ENCODE peak calls at places on chromosomes 16 and 17, in ten cellular contexts. S is heart left ventricle; Z is cardiac muscle cell; C is pancreas; Y is brain microvascular endothelial cell; F is prostate gland; P is suprapubic skin; X is HCT116; B is IMR-90; G is CD4-positive, CD25-positive, alpha-beta regulatory T cell. O is an unnamed sample.

GRCh38 chr17:71500761-71501555 is 619.9 kb upstream of the SOX9 start:
- DNase-seq in S (no peak), Z (peak), C (no peak), Y (no peak), F (no peak), P (no peak), X (no peak), B (no peak), G (no peak), O (no peak)

GRCh38 chr16:12356622-12357365 is 380.3 kb downstream of the SNX29 start:
- DNase-seq in S (no peak), Z (no peak), C (no peak), Y (no peak), F (no peak), P (no peak), X (no peak), B (no peak), G (no peak), O (no peak)

GRCh38 chr16:50559804-50560514 is 11.8 kb downstream of the NKD1 start:
- DNase-seq in S (no peak), Z (no peak), C (no peak), Y (no peak), F (no peak), P (no peak), X (no peak), B (no peak), G (no peak), O (no peak)

GRCh38 chr17:79931517-79932309 is 92.5 kb upstream of the CBX4 start:
- DNase-seq in S (no peak), Z (peak), C (no peak), Y (no peak), F (no peak), P (no peak), X (no peak), B (peak), G (no peak), O (no peak)

GRCh38 chr16:24753437-24753836 is 24.0 kb downstream of the TNRC6A start:
- DNase-seq in S (no peak), Z (no peak), C (no peak), Y (no peak), F (no peak), P (no peak), X (no peak), B (no peak), G (peak), O (no peak)

GRCh38 chr17:63276821-63277220 is 169.3 kb downstream of the CYB561 start:
- DNase-seq in S (no peak), Z (peak), C (no peak), Y (no peak), F (no peak), P (no peak), X (no peak), B (no peak), G (no peak), O (no peak)

GRCh38 chr17:79621151-79621940 is 10.5 kb upstream of the RBFOX3 start:
- DNase-seq in S (no peak), Z (no peak), C (peak), Y (no peak), F (no peak), P (peak), X (no peak), B (no peak), G (no peak), O (peak)

GRCh38 chr17:77451894-77452852 is 311.4 kb downstream of the SEC14L1 start:
- DNase-seq in S (peak), Z (peak), C (peak), Y (peak), F (peak), P (no peak), X (no peak), B (peak), G (peak), O (no peak)

GRCh38 chr16:49012961-49013726 is 268.5 kb downstream of the CBLN1 start:
- DNase-seq in S (peak), Z (no peak), C (no peak), Y (no peak), F (no peak), P (no peak), X (no peak), B (no peak), G (no peak), O (no peak)

GRCh38 chr16:85376292-85377095 is 236.6 kb upstream of the GSE1 start:
- DNase-seq in S (peak), Z (no peak), C (peak), Y (no peak), F (peak), P (peak), X (no peak), B (no peak), G (no peak), O (no peak)

GRCh38 chr17:2481760-2482159 is 29.9 kb downstream of the METTL16 start:
- DNase-seq in S (no peak), Z (no peak), C (no peak), Y (no peak), F (no peak), P (no peak), X (no peak), B (no peak), G (peak), O (no peak)
- H3K27ac ChIP-seq in S (no peak), Z (peak), C (no peak), Y (no peak), F (no peak), P (no peak), X (no peak), B (no peak), G (peak), O (no peak)

GRCh38 chr16:89695875-89696597 is 5.5 kb downstream of the SPATA2L start:
- DNase-seq in S (no peak), Z (no peak), C (no peak), Y (no peak), F (no peak), P (no peak), X (no peak), B (no peak), G (no peak), O (peak)

GRCh38 chr16:89700100-89700648 is 1.3 kb downstream of the SPATA2L start:
- DNase-seq in S (peak), Z (peak), C (peak), Y (peak), F (peak), P (peak), X (peak), B (peak), G (peak), O (peak)

GRCh38 chr16:89696598-89697128 is 4.8 kb downstream of the SPATA2L start:
- DNase-seq in S (no peak), Z (no peak), C (no peak), Y (no peak), F (no peak), P (no peak), X (no peak), B (no peak), G (peak), O (peak)

GRCh38 chr16:89697161-89697615 is 4.3 kb downstream of the SPATA2L start:
- DNase-seq in S (no peak), Z (no peak), C (peak), Y (no peak), F (no peak), P (no peak), X (no peak), B (no peak), G (no peak), O (no peak)

DNA sequence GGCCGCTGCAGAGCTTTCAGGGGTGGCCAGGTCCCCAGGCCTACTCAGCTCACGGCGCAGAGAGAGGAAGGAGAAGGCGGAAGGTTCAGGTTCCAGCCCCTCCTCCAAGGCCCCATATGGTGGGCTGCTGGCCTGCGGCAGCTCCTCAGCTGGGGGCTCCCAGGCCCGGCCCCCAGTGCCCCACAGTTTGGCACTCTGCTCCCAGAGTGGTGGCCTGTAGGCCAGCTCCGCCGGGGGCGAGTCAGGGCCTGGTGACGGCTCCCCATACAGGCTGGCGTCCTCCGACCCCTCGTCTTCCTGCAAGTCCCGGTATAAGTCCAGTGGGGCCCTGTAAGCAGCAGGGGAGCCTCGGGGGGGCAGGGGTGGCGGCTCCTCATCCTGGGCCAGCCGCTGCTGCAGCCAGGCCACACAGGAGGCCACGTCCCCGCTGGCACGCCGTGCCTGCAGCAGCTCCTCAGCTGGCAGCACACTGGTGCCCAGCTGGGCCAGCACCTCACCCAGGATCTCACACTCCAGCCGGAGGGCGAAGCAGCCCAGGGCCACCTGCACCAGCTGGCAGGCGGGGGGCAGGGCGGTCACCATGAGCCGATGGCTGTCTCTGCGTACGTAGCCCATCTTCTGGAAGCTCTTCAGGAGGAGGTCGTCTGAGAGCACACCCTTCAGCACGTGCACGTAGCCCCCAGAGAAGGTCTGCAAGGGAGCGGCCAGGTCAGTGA is 3.7 kb downstream of the SPATA2L start:
- DNase-seq in S (no peak), Z (no peak), C (no peak), Y (no peak), F (no peak), P (no peak), X (no peak), B (no peak), G (no peak), O (peak)
- H3K27ac ChIP-seq in S (no peak), Z (no peak), C (no peak), Y (no peak), F (no peak), P (no peak), X (peak), B (no peak), G (no peak), O (no peak)

DNA sequence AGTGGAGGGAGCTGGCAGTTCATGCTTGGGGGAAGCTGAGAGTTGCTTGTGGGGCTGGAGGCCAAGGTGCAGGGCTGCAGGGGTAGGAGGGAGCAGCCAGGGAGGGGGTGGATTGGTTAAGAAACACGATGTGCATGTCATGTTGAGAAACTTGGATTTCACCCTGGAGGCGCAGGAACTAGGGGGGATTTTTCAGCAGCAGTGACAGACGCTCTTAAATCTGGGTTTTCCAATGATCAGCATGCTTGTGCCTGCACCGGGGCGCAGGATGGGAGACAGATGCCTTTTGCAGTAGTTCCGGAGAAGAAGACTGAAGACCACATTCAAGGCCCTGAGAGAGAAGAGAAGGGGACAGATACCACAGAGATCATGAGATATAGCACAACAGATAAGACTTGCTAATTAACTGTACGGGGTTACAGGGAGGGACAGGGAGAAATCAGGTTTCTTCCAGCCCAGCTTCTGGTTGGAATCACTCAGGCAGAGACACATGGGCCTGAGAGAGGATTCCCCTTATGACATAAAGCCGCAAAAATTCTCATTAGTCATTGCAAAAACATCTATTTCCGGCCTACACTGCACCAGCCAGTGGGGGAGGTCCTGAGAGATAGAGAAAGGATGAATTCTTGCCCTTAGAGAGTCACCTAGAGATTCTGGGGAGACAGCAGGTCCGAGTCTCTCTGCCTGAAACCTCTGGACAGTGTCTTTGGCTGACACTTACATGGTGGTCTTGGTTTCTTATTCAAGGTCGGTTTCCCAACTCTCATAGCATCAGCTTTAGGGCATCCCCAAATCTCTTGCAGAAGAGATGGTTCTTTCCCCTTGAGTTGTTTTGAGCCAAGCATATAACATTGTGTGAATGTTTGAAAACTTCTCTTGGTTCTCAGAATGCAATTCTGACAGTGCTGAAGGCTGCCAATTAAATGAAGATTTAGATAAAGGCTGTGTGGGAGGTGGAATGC is 27.1 kb downstream of the CDH13 start:
- DNase-seq in S (no peak), Z (peak), C (no peak), Y (peak), F (no peak), P (no peak), X (peak), B (peak), G (peak), O (peak)
- H3K27ac ChIP-seq in S (peak), Z (no peak), C (no peak), Y (peak), F (no peak), P (peak), X (peak), B (peak), G (peak), O (peak)

DNA sequence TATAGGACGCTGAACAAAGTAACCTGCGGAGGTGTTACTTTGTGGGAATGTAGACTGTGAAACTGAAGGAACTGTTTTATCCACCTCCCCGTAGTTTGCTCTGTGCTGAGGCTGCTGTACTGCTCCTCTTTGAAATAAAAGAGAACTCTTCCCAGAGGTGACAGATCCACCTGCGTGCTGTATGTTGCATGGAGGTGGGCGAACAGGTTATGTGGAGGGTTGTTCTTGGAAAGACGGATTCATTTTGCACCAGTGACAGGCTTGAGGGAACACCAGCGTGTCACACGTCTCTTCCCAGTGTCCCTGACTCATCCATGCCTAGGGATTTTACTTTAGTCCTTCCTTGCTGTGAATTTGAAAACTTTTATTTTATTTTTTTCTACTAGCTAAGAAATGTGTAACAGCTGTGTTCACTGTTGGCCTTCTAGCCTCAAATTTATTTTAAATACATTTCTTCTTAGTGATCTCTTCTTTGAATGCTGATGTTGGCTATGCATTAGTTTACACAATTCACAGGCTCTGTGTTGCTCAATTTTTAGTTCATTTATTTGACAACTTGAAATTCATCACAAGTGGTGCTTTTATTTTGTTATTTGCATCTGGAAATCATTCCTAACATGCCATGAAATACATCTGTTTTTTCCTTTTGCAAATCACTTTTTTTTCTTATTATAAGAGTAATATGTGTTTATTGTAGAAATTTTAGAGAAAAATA is 512.4 kb downstream of the CDH13 start:
- DNase-seq in S (no peak), Z (no peak), C (no peak), Y (no peak), F (no peak), P (no peak), X (no peak), B (peak), G (no peak), O (no peak)
- H3K27ac ChIP-seq in S (no peak), Z (no peak), C (no peak), Y (no peak), F (no peak), P (no peak), X (no peak), B (peak), G (no peak), O (no peak)

DNA sequence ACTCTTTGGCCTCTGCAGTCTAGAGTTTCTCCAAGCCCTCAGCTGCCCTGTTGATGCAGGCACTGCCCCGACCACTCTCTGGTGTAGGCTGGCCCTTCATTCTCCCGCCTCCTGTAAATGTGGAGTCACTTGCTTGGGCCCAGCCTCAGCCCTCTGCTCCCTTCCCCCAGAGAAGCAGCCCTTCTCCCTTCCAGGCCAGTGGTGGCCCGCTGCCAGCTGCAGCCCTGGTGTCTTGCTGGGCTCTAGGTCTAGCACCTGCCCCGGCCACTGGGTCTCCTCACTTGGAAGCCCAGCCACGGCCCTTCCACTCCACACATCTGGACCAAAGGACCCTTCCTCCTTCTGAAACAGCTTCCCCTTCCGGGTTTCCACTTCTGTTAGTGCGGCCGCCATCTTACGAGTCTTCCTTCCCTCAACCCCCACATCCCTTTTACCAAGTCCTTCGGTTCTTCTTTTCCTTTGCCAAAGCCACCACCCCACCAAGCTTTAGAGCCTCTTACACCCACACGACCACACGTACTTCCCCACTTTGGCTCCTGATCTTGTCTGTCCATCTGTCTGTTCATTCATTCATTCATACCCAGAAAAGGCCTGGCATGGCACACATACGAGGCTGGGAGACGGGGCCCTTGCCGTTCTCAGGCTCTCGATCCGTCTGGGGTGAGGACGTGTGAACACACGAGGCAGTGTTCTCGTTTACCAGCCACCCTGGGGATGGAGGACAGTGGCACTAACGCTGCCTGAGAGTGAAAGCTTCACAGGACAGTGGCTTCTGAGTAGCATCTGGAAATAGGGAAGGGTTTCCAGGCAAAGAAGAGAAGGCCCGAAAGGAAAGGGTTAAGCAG is 68.0 kb downstream of the ABR start:
- DNase-seq in S (no peak), Z (peak), C (peak), Y (no peak), F (no peak), P (no peak), X (no peak), B (no peak), G (no peak), O (peak)
- H3K27ac ChIP-seq in S (peak), Z (peak), C (peak), Y (peak), F (peak), P (peak), X (peak), B (peak), G (no peak), O (peak)

GRCh38 chr16:2046125-2046888 is 1.3 kb downstream of the NTHL1 start:
- DNase-seq in S (no peak), Z (no peak), C (no peak), Y (no peak), F (no peak), P (peak), X (no peak), B (no peak), G (no peak), O (no peak)

GRCh38 chr16:2042666-2043295 is 4.9 kb downstream of the NTHL1 start:
- DNase-seq in S (no peak), Z (no peak), C (no peak), Y (no peak), F (no peak), P (no peak), X (no peak), B (no peak), G (no peak), O (no peak)

GRCh38 chr16:2043980-2044451 is 3.6 kb downstream of the NTHL1 start:
- DNase-seq in S (no peak), Z (no peak), C (peak), Y (no peak), F (no peak), P (peak), X (no peak), B (no peak), G (no peak), O (peak)

GRCh38 chr16:2043296-2043979 is 4.2 kb downstream of the NTHL1 start:
- DNase-seq in S (no peak), Z (no peak), C (peak), Y (no peak), F (no peak), P (peak), X (no peak), B (no peak), G (no peak), O (peak)

DNA sequence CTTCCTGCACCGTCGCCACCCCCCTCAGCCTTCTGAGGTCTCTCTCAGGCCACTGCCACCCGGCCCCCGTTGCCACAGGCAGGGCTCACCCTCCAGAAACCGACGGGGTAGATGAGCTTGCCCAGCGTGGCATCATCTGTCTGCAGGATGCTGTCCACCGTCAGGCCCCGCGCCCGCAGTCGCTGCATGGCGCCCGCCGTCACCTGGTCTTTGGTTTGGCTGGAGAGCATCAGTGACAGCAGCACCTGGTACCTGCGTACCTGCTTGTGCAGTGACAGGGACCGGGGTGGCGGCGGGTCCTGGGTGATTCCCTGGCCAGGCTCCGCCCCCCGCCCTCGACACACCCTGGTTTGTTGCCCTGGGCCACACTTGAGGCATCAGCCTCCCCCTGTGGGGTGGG is 3.1 kb downstream of the NTHL1 start:
- DNase-seq in S (no peak), Z (no peak), C (peak), Y (no peak), F (no peak), P (peak), X (no peak), B (no peak), G (no peak), O (peak)
- H3K27ac ChIP-seq in S (peak), Z (no peak), C (no peak), Y (no peak), F (no peak), P (no peak), X (no peak), B (no peak), G (no peak), O (no peak)

O was measured in kidney.